ENCODE peak calls at places on chromosomes 7 and 10, in six cellular contexts. L, P, M, I, G and E are unnamed samples.

GRCh38 chr10:84460520-84460919 is 132.1 kb downstream of the CCSER2 start:
- DNase-seq in P (no peak), G (no peak), L (no peak), M (no peak), I (no peak), E (peak)

GRCh38 chr7:106372595-106373318 is 88.0 kb upstream of the NAMPT start:
- DNase-seq in P (no peak), G (no peak), L (no peak), M (no peak), I (no peak), E (no peak)

GRCh38 chr7:55912748-55913158 is 25.5 kb downstream of the ZNF713 start:
- DNase-seq in G (no peak), M (no peak), L (no peak), I (no peak), P (no peak), E (peak)

GRCh38 chr7:55432937-55433784 is 68.0 kb downstream of the LANCL2 start:
- DNase-seq in P (peak), I (no peak), G (peak), M (no peak), L (peak), E (peak)

GRCh38 chr10:28397229-28397628 is 94.4 kb upstream of the MPP7 start:
- DNase-seq in M (no peak), G (no peak), I (no peak), P (no peak), L (no peak), E (no peak)

GRCh38 chr7:151251926-151252835 is 3.7 kb upstream of the SMARCD3 start:
- DNase-seq in P (no peak), M (no peak), L (no peak), G (no peak), I (no peak), E (peak)

GRCh38 chr7:30365626-30366025 is 81.2 kb downstream of the ZNRF2 start:
- DNase-seq in P (no peak), G (no peak), I (no peak), M (no peak), L (no peak), E (no peak)

GRCh38 chr7:96837583-96837982 is 127.9 kb upstream of the SEM1 start:
- DNase-seq in L (no peak), P (no peak), M (no peak), I (peak), G (no peak), E (no peak)

GRCh38 chr10:132563485-132564248 is 26.1 kb downstream of the INPP5A start:
- DNase-seq in P (no peak), I (no peak), G (no peak), L (no peak), M (no peak), E (no peak)

GRCh38 chr7:118087121-118087520 is 96.8 kb upstream of the LSM8 start:
- DNase-seq in I (no peak), M (no peak), L (no peak), G (no peak), P (no peak), E (peak)

GRCh38 chr7:113321201-113321600 is 202.8 kb upstream of the SMIM30 start:
- DNase-seq in M (no peak), I (no peak), P (no peak), L (peak), G (no peak), E (no peak)

GRCh38 chr7:29748286-29749099 is 57.8 kb upstream of the WIPF3 start:
- DNase-seq in L (peak), G (no peak), I (no peak), P (peak), M (no peak), E (peak)

GRCh38 chr10:43214071-43214955 is 52.6 kb downstream of the RASGEF1A start:
- DNase-seq in G (no peak), L (no peak), P (peak), M (no peak), I (no peak), E (peak)

GRCh38 chr7:158391541-158391940 is 196.1 kb downstream of the PTPRN2 start:
- DNase-seq in I (no peak), G (no peak), P (no peak), M (no peak), L (no peak), E (no peak)

GRCh38 chr7:139457153-139457946 is 26.1 kb downstream of the KLRG2 start:
- DNase-seq in L (peak), M (no peak), I (no peak), P (no peak), G (no peak), E (peak)

GRCh38 chr10:102675887-102676616 is 31.8 kb downstream of the TRIM8 start:
- DNase-seq in L (no peak), I (no peak), G (no peak), M (no peak), P (peak), E (peak)

GRCh38 chr7:151796091-151796870 is 80.6 kb downstream of the PRKAG2 start:
- DNase-seq in L (peak), G (no peak), P (peak), M (no peak), I (no peak), E (peak)

GRCh38 chr10:86370006-86370585 is 3.5 kb upstream of the GRID1 start:
- DNase-seq in L (no peak), M (no peak), G (no peak), P (no peak), I (no peak), E (no peak)

GRCh38 chr10:76779163-76779820 is 858.3 kb downstream of the KCNMA1 start:
- DNase-seq in G (no peak), P (no peak), I (no peak), M (no peak), L (peak), E (peak)

GRCh38 chr10:112802411-112803060 is 147.5 kb upstream of the TCF7L2 start:
- DNase-seq in P (no peak), G (no peak), I (no peak), M (no peak), L (no peak), E (no peak)

GRCh38 chr7:156379242-156380070 is 261.1 kb upstream of the RNF32 start:
- DNase-seq in P (no peak), I (no peak), M (no peak), G (no peak), L (no peak), E (no peak)

GRCh38 chr7:106604303-106604918 is 56.5 kb downstream of the CCDC71L start:
- DNase-seq in I (no peak), G (no peak), M (no peak), P (no peak), L (peak), E (no peak)

GRCh38 chr7:18450021-18450420 is 45.5 kb upstream of the HDAC9 start:
- DNase-seq in P (no peak), M (no peak), I (no peak), G (no peak), L (no peak), E (no peak)

GRCh38 chr7:91239171-91239604 is 25.0 kb upstream of the FZD1 start:
- DNase-seq in L (peak), I (no peak), M (no peak), P (peak), G (no peak), E (peak)

GRCh38 chr10:61836233-61836887 is 65.1 kb upstream of the ARID5B start:
- DNase-seq in I (no peak), M (no peak), G (no peak), L (no peak), P (no peak), E (peak)